ENCODE peak calls at places on chromosomes 3 and 15, in six cellular contexts. Y is A549, L is endothelial cell of umbilical vein, C is neuronal stem cell, S is mesendoderm, A is GM23248. N is an unnamed sample.

GRCh38 chr3:11624161-11624560 is 19.6 kb downstream of the VGLL4 start:
- DNase-seq in Y (no peak), L (peak), C (no peak), S (no peak), A (peak), N (no peak)

GRCh38 chr3:146843476-146843875 is 238.3 kb upstream of the PLSCR5 start:
- DNase-seq in Y (no peak), L (no peak), C (no peak), S (no peak), A (no peak), N (no peak)

GRCh38 chr15:32887090-32887489 is 169.3 kb downstream of the GREM1 start:
- DNase-seq in Y (no peak), L (no peak), C (no peak), S (no peak), A (no peak), N (peak)

GRCh38 chr3:175495331-175495730 is 636.2 kb downstream of the NAALADL2 start:
- DNase-seq in Y (no peak), L (no peak), C (no peak), S (no peak), A (no peak), N (no peak)

GRCh38 chr15:68232937-68233336 is 3.4 kb upstream of the CLN6 start:
- DNase-seq in Y (no peak), L (no peak), C (no peak), S (no peak), A (no peak), N (no peak)

GRCh38 chr3:9957214-9957613 is 5.0 kb upstream of the PRRT3 start:
- DNase-seq in Y (no peak), L (peak), C (no peak), S (no peak), A (peak), N (no peak)

GRCh38 chr3:187186801-187187421 is 10.4 kb upstream of the RTP1 start:
- DNase-seq in Y (no peak), L (no peak), C (no peak), S (peak), A (peak), N (peak)

GRCh38 chr3:45205126-45205525 is 21.0 kb downstream of the TMEM158 start:
- DNase-seq in Y (no peak), L (no peak), C (no peak), S (no peak), A (peak), N (no peak)

GRCh38 chr15:49877117-49877860 is 241.7 kb downstream of the ATP8B4 start:
- DNase-seq in Y (no peak), L (no peak), C (no peak), S (peak), A (peak), N (peak)

GRCh38 chr3:133924041-133924440 is 28.4 kb upstream of the RAB6B start:
- DNase-seq in Y (no peak), L (no peak), C (no peak), S (no peak), A (no peak), N (no peak)

GRCh38 chr3:195443391-195443989 is 670 bp upstream of the ACAP2 start:
- DNase-seq in Y (no peak), L (no peak), C (no peak), S (no peak), A (peak), N (no peak)

GRCh38 chr3:196689941-196690660 is 21.9 kb downstream of the CEP19 start:
- DNase-seq in Y (no peak), L (no peak), C (no peak), S (no peak), A (no peak), N (no peak)

GRCh38 chr3:60304103-60304502 is 947.1 kb downstream of the FHIT start:
- DNase-seq in Y (no peak), L (no peak), C (no peak), S (peak), A (peak), N (no peak)

GRCh38 chr15:49530106-49530505 is 90.5 kb downstream of the FAM227B start:
- DNase-seq in Y (no peak), L (no peak), C (no peak), S (no peak), A (peak), N (no peak)

GRCh38 chr15:28977377-28978010 is 91.7 kb downstream of the APBA2 start:
- DNase-seq in Y (peak), L (peak), C (no peak), S (peak), A (peak), N (peak)

GRCh38 chr3:41198526-41198925 is 779 bp upstream of the CTNNB1 start:
- DNase-seq in Y (no peak), L (peak), C (peak), S (peak), A (peak), N (peak)

GRCh38 chr3:105401691-105402149 is 35.0 kb downstream of the ALCAM start:
- DNase-seq in Y (no peak), L (peak), C (no peak), S (no peak), A (peak), N (no peak)

DNA sequence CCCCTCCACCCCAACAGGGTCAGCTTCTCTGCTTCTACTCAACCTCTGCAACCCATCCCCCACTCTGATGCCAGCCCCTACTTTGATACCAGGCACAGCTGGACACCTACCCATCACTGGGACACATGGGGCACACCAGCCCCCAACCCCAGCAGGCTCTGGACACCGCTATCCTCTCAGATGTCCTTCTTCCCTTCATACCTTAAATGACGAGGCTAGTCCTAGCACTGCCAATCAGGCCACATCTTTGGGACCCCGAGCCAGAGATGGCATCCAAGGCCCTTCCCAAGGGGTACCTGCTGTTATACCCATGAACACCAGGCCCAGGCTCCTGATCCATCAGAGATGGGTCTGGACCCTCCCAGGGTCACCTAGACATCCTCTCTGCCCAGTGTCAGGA is 10.6 kb downstream of the POC1A start:
- DNase-seq in Y (no peak), L (no peak), C (no peak), S (no peak), A (no peak), N (no peak)
- H3K4me2 ChIP-seq in Y (no peak), L (no peak), C (no peak), S (no peak), A (no peak), N (no peak)

DNA sequence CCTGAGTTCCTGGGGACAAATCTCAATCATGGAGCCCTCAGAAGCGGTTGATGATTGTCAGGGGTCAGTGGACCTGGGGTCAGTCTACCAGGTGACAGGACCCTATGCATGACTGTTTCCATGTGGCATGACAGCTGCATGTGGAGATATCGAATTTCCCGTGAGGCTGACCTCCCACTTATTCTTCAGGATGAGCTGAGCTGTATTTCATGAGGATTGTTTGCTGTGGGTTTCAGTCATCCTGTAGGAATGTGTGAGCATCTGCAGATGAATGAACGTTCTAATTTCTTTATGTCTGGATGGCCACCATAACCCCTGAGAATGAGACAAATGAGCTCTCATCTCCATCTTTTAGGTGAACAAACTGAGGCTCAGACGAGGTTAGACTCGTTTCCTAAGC is 93.0 kb upstream of the HES1 start:
- DNase-seq in Y (no peak), L (peak), C (no peak), S (no peak), A (peak), N (no peak)
- H3K4me2 ChIP-seq in Y (no peak), L (no peak), C (no peak), S (no peak), A (peak), N (no peak)

GRCh38 chr3:44080507-44080906 is 161.2 kb upstream of the TOPAZ1 start:
- DNase-seq in Y (no peak), L (no peak), C (no peak), S (no peak), A (no peak), N (no peak)

GRCh38 chr3:44077267-44077666 is 164.4 kb upstream of the TOPAZ1 start:
- DNase-seq in Y (no peak), L (no peak), C (no peak), S (peak), A (peak), N (peak)

GRCh38 chr3:44079916-44080315 is 161.8 kb upstream of the TOPAZ1 start:
- DNase-seq in Y (no peak), L (no peak), C (no peak), S (no peak), A (no peak), N (no peak)

GRCh38 chr3:44076221-44076829 is 165.4 kb upstream of the TOPAZ1 start:
- DNase-seq in Y (no peak), L (no peak), C (no peak), S (peak), A (no peak), N (no peak)

GRCh38 chr3:44078863-44079262 is 162.8 kb upstream of the TOPAZ1 start:
- DNase-seq in Y (no peak), L (no peak), C (no peak), S (no peak), A (no peak), N (no peak)
- H3K4me2 ChIP-seq in Y (no peak), L (no peak), C (no peak), S (no peak), A (no peak), N (no peak)

DNA sequence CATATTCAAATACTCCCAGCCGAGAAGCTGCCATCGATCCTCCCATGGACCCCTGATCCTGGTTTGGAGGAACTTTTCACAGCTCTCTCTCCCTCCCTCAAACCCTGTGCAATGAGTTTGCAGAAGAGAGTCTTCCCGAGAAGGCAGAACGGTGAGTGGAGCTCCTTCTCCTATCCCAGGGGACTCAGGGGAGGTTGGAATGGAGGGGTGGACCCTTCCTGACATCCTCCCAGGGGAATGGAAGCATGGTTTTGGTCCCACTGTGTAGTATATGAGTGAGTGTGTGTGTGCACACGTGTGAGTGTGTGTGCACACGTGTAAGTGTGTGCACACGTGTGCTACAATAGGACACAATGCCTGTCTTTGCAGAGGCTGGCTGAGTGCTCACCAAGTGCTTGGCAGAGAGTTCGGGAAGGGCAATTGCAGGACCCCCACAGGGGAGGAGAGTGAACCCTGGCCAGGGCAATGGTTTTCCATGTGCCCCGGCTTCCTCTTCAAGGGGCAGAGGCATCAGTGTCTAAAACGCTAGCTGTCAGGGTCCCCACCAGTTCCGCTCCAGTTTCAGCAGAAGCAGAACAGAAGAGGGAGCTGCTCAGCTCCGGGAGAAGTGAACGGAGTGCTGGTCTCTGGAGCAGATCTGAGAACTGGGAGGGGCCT is 13.8 kb upstream of the IL16 start:
- DNase-seq in Y (no peak), L (no peak), C (no peak), S (peak), A (peak), N (no peak)
- H3K4me2 ChIP-seq in Y (no peak), L (no peak), C (no peak), S (no peak), A (peak), N (peak)

DNA sequence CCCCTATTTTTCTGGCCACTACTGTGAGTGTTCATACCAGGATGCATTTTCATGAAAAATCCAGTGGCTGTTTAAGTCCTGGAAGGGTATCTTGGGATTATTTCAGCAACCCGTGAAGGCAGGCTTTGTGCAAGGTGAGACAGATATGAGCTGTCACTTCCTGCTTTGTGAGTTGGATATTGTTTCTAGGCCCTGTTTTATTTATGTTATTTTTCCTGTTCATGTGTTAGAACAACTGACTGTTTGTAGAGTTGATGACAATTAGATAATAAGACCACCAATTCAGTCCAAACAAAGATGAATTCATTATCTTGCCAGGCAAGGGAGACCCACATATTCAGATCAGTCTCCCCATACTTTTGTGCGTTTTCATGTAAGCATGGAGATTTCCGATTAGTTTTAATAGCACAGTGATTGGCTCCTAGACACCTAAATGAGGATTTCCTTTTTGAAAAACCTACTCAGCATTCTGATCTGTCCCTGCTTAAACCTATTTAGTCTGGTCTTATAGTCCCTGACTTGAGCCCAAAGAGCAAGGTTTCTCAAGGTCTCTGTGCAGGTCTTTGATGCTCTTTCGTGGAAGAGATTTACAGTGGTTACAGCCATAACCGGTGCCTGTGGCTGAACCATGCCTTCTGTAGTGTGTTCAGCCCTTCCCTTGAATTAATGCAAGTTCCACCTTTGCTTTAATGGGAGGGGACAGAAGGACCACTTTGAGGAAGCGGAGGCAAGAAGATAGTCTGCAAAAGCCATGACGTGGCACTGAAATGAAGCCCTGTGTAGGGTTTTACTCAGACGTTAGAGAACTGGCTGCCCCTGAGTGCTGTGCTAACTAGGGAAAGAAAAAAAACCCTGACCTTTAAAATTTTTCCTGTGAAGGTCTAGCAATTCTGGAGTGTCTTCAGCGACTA is 42.8 kb downstream of the ZBTB38 start:
- DNase-seq in Y (no peak), L (peak), C (no peak), S (no peak), A (peak), N (no peak)
- H3K4me2 ChIP-seq in Y (peak), L (peak), C (no peak), S (no peak), A (peak), N (peak)

GRCh38 chr15:63347074-63347859 is 34.4 kb downstream of the CA12 start:
- DNase-seq in Y (no peak), L (no peak), C (no peak), S (no peak), A (no peak), N (no peak)
- H3K4me2 ChIP-seq in Y (no peak), L (no peak), C (no peak), S (no peak), A (no peak), N (no peak)